ENCODE peak calls at places on chromosomes 16 and 17, in four cellular contexts. N is psoas muscle, O is cardiac muscle cell, F is transverse colon. X is an unnamed sample.

GRCh38 chr16:58026139-58026704 is 668 bp downstream of the MMP15 start:
- DNase-seq in F (peak), N (peak), O (peak), X (peak)

GRCh38 chr17:57166803-57167202 is 81.8 kb downstream of the AKAP1 start:
- DNase-seq in N (no peak), O (no peak), F (no peak), X (no peak)

GRCh38 chr16:68319185-68319908 is 8.5 kb downstream of the PRMT7 start:
- DNase-seq in O (no peak), F (no peak), N (no peak), X (no peak)

GRCh38 chr17:27994586-27994985 is 47.9 kb upstream of the NLK start:
- DNase-seq in N (no peak), O (no peak), F (no peak), X (no peak)

GRCh38 chr16:65069090-65069489 is 52.8 kb downstream of the CDH11 start:
- DNase-seq in N (no peak), O (peak), F (no peak), X (no peak)

GRCh38 chr17:73309727-73310555 is 1.9 kb downstream of the CDC42EP4 start:
- DNase-seq in F (peak), O (no peak), N (no peak), X (peak)

GRCh38 chr16:84648595-84649510 is 542 bp downstream of the KLHL36 start:
- DNase-seq in N (peak), O (peak), F (peak), X (peak)

GRCh38 chr16:56848955-56849689 is 15.9 kb upstream of the SLC12A3 start:
- DNase-seq in N (no peak), F (no peak), O (peak), X (no peak)

GRCh38 chr17:69492410-69493071 is 78.0 kb downstream of the MAP2K6 start:
- DNase-seq in O (peak), F (no peak), N (no peak), X (no peak)

GRCh38 chr16:88305176-88305575 is 77.6 kb upstream of the ZNF469 start:
- DNase-seq in F (no peak), N (no peak), O (no peak), X (peak)

GRCh38 chr17:80264048-80264792 is 3.6 kb downstream of the RNF213 start:
- DNase-seq in F (peak), N (no peak), O (no peak), X (no peak)

GRCh38 chr17:78438694-78439325 is 60.4 kb downstream of the PGS1 start:
- DNase-seq in O (no peak), F (no peak), N (no peak), X (no peak)

GRCh38 chr17:49926886-49927285 is 42.1 kb upstream of the DLX4 start:
- DNase-seq in N (peak), F (no peak), O (peak), X (peak)

GRCh38 chr17:4853195-4853762 is 20.1 kb downstream of the MINK1 start:
- DNase-seq in N (no peak), F (no peak), O (no peak), X (no peak)

GRCh38 chr16:1990336-1991134 is 765 bp downstream of the SYNGR3 start:
- DNase-seq in F (peak), N (no peak), O (no peak), X (no peak)

GRCh38 chr17:52027620-52028019 is 130.9 kb downstream of the CA10 start:
- DNase-seq in F (no peak), O (peak), N (no peak), X (no peak)

GRCh38 chr16:19520861-19521331 is 1.0 kb downstream of the GDE1 start:
- DNase-seq in F (peak), O (peak), N (no peak), X (no peak)

GRCh38 chr17:49543860-49544259 is 31.8 kb upstream of the NXPH3 start:
- DNase-seq in O (no peak), N (no peak), F (no peak), X (no peak)

X was measured in left ventricle myocardium superior.